ENCODE peak calls at places on chromosome 21, in four cellular contexts. S, P, M and N are unnamed samples.

GRCh38 chr21:36854391-36854790 is 112.1 kb downstream of the HLCS start:
- DNase-seq in S (no peak), P (no peak), M (no peak), N (no peak)

GRCh38 chr21:46151989-46152938 is 3.1 kb downstream of the FTCD start:
- DNase-seq in S (no peak), P (no peak), M (no peak), N (no peak)

GRCh38 chr21:43188712-43189151 is 19.9 kb downstream of the CRYAA start:
- DNase-seq in S (peak; percentile 94), P (peak; percentile 51), M (no peak), N (no peak)

GRCh38 chr21:32371913-32372314 is 20.9 kb downstream of the URB1 start:
- DNase-seq in S (peak; percentile 86), P (no peak), M (no peak), N (no peak)

GRCh38 chr21:36193200-36193599 is 36.6 kb downstream of the DOP1B start:
- DNase-seq in S (peak; percentile 36), P (no peak), M (no peak), N (no peak)

GRCh38 chr21:29641635-29642550 is 297.9 kb downstream of the GRIK1 start:
- DNase-seq in S (no peak), P (no peak), M (no peak), N (no peak)

GRCh38 chr21:36646011-36646410 is 52.9 kb upstream of the SIM2 start:
- DNase-seq in S (no peak), P (no peak), M (no peak), N (no peak)

GRCh38 chr21:43331962-43332458 is 94.9 kb downstream of the SIK1 start:
- DNase-seq in S (peak; percentile 80), P (peak; percentile 22), M (no peak), N (no peak)

GRCh38 chr21:45934071-45934470 is 47.5 kb upstream of the COL6A1 start:
- DNase-seq in S (no peak), P (no peak), M (no peak), N (no peak)

GRCh38 chr21:32515869-32516268 is 69.5 kb downstream of the TCP10L start:
- DNase-seq in S (no peak), P (no peak), M (no peak), N (no peak)

GRCh38 chr21:39397651-39398385 is 47.8 kb downstream of the LCA5L start:
- DNase-seq in S (no peak), P (no peak), M (no peak), N (no peak)

GRCh38 chr21:17343055-17343454 is 169.8 kb upstream of the CXADR start:
- DNase-seq in S (no peak), P (no peak), M (no peak), N (no peak)

GRCh38 chr21:36882776-36883175 is 83.7 kb downstream of the HLCS start:
- DNase-seq in S (no peak), P (no peak), M (no peak), N (no peak)

GRCh38 chr21:16539041-16539440 is 809.3 kb downstream of the USP25 start:
- DNase-seq in S (no peak), P (no peak), M (no peak), N (no peak)

GRCh38 chr21:38814126-38815059 is 8.7 kb downstream of the ETS2 start:
- DNase-seq in S (no peak), P (no peak), M (no peak), N (no peak)

DNA sequence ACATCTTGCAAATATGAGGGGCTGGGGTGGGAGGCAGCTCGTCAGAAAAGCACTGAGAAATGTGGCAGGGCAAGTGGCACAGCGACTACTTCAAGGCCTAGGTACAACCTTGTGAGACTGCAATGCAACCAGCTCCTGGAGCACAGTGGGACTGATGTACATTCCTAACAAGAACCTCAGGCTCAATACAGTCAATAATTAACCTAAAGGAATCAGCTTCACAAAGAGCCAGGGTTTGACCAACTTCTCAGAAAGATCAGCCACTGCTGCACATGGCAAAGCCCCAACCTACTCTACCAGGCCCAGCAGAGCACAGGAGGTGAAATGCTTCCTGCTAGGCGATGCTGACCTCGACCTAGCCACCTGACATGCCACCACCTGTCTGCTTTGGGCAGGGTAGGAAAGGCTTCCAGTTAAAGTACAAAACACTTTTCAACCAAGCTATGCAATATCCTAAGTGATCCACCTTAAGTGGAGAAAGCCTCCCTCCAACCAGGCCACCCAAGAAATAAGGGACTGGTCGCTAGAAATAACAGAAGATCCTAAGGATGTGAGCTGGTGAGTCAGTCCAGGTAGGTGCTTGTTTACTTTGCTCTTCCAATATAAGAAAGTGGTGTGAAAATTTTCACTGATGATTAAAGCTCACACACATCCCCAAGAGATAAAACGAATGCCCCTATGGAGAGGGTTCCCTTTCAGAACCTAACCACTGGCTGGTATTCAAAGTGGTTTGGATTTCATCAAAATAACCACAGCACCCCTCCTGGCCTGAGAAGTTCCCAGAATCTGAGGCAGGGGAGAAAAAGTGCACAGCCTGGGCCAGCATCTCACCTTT is 2.1 kb downstream of the RIPK4 start:
- DNase-seq in S (no peak), P (no peak), M (no peak), N (no peak)
- H3K27me3 ChIP-seq in S (no peaks in the 10 kb centered on the region), P (peaks cover 37% of the 10 kb centered on the region), M (peaks cover 12% of the 10 kb centered on the region), N (no peaks in the 10 kb centered on the region)

GRCh38 chr21:28633803-28634572 is 358.7 kb downstream of the LTN1 start:
- DNase-seq in S (no peak), P (peak; percentile 32), M (no peak), N (no peak)

GRCh38 chr21:28635541-28635940 is 357.1 kb downstream of the LTN1 start:
- DNase-seq in S (no peak), P (no peak), M (no peak), N (no peak)

GRCh38 chr21:28627691-28628090 is 365.0 kb downstream of the LTN1 start:
- DNase-seq in S (no peak), P (no peak), M (no peak), N (no peak)

GRCh38 chr21:28636988-28637691 is 355.5 kb downstream of the LTN1 start:
- DNase-seq in S (no peak), P (no peak), M (no peak), N (no peak)

DNA sequence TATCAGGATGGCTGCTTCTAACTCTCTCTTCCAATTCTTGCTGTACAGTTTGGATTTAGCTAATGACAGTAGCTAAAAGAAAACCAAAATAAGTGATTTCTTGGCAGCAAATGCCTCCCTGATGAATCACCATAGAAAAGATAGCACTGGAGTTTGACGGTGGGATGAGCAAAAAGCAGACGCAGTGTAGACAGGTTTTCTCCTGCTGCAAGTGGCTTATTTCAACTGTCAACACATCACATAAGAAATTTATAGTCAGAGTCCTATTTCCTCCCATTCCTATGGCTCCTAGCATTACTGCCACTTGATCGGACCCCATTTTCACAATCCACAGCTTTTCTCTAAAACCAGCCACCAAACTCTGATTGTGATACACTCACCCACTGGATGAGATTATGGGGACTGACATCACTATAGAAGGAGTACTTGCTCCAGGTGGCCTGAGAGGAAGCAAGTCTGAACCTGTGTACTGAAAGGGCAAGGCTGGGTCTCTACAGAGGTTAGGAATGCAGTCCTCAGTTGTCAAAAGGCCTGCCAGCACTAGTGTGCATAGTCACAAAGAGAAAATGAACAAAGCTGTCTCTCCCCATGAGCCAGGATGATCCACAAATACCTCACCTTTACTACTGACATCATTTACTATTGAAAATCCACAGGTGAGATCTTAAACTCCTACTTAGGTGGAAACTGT is 359.8 kb downstream of the LTN1 start:
- DNase-seq in S (peak; percentile 15), P (no peak), M (no peak), N (no peak)
- H3K4me1 ChIP-seq in S (no peaks in the 10 kb centered on the region), P (peaks cover 35% of the 10 kb centered on the region), M (no peaks in the 10 kb centered on the region), N (peaks cover 16% of the 10 kb centered on the region)

DNA sequence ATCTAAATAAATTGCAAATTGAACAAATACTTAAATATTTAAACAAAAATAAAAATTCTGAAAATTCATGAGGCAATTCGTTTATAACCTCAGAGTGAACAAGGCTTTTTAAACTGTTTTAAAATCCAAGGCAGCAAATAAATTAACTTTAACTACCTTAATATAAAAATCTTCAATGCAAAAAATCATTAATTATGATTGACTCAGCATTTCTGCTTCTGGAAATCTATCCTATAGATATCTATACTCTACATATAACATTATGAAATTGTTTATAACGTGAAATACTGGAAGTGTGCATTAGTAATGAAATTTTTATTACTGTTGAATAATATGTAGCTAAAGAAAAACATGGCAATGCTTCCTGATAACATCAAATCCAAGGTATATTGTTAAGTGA is 92.4 kb downstream of the ADAMTS1 start:
- DNase-seq in S (no peak), P (no peak), M (no peak), N (no peak)
- H3K27me3 ChIP-seq in S (no peaks in the 10 kb centered on the region), P (no peaks in the 10 kb centered on the region), M (no peaks in the 10 kb centered on the region), N (no peaks in the 10 kb centered on the region)

GRCh38 chr21:34129971-34130597 is 56.7 kb downstream of the MRPS6 start:
- DNase-seq in S (no peak), P (no peak), M (no peak), N (no peak)
- H3K4me1 ChIP-seq in S (no peaks in the 10 kb centered on the region), P (peaks cover 67% of the 10 kb centered on the region), M (peaks cover 18% of the 10 kb centered on the region), N (peaks cover 32% of the 10 kb centered on the region)

GRCh38 chr21:44711327-44712202 is at the start of gene TSPEAR:
- DNase-seq in S (no peak), P (no peak), M (no peak), N (no peak)
- H3K27me3 ChIP-seq in S (peaks cover 38% of the 10 kb centered on the region), P (no peaks in the 10 kb centered on the region), M (peaks cover 30% of the 10 kb centered on the region), N (peaks cover 30% of the 10 kb centered on the region)

DNA sequence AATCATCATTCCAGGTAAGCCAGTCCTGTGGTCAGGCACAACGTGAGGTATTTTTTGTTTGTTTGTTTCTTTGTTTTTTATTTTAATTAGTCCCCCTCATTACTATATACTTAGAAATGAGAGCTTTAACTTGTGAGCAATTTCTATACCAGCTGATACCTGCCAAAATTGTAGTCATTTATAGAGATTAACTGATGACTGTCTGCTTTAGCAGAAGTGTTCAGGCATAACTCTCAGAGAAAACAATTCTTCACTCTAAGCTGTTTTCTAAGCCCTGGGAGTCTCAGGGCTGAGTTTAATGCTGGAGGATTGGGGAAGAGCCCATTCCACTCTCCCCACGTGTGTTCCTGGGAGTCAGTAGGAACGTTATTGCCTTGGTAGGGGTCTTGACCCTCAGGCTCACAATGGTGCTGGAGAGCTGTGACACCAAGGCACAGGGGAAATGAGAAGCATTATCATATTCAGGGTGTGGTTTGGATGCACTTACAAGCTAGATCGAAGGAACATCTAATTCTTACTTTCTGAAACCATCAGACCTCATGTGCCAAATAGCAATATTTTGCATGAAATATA is 168.2 kb downstream of the CLIC6 start:
- DNase-seq in S (no peak), P (no peak), M (no peak), N (no peak)
- H3K4me1 ChIP-seq in S (no peaks in the 10 kb centered on the region), P (peaks cover 5% of the 10 kb centered on the region), M (peaks cover 36% of the 10 kb centered on the region), N (peaks cover 14% of the 10 kb centered on the region)